ENCODE peak calls at places on chromosomes 11 and 22, in five cellular contexts. Y is stomach, U is lung, P is AG10803, M is GM20000. C is an unnamed sample.

GRCh38 chr11:9151631-9152030 is 60.2 kb upstream of the SCUBE2 start:
- DNase-seq in Y (no peak), U (no peak), P (no peak), M (no peak), C (no peak)

GRCh38 chr11:134578807-134579708 is 167.0 kb upstream of the B3GAT1 start:
- DNase-seq in Y (no peak), U (peak; percentile 24), P (no peak), M (no peak), C (peak; percentile 49)

GRCh38 chr22:33803371-33803770 is 116.9 kb downstream of the LARGE1 start:
- DNase-seq in Y (no peak), U (no peak), P (peak; percentile 97), M (no peak), C (no peak)

GRCh38 chr11:93547028-93547427 is 3.8 kb upstream of the SMCO4 start:
- DNase-seq in Y (no peak), U (no peak), P (no peak), M (no peak), C (no peak)

GRCh38 chr11:35662061-35662648 is 420 bp upstream of the TRIM44 start:
- DNase-seq in Y (no peak), U (no peak), P (no peak), M (peak; percentile 38), C (peak; percentile 34)

GRCh38 chr11:44444770-44445321 is 120.6 kb upstream of the CD82 start:
- DNase-seq in Y (no peak), U (no peak), P (no peak), M (no peak), C (no peak)

GRCh38 chr11:119218141-119218878 is 12.2 kb downstream of the CBL start:
- DNase-seq in Y (no peak), U (no peak), P (peak; percentile 91), M (no peak), C (no peak)

GRCh38 chr22:26631282-26631681 is 9.5 kb downstream of the CRYBA4 start:
- DNase-seq in Y (no peak), U (no peak), P (no peak), M (no peak), C (no peak)

GRCh38 chr11:128205796-128206195 is 381.6 kb downstream of the ETS1 start:
- DNase-seq in Y (no peak), U (no peak), P (no peak), M (no peak), C (no peak)

GRCh38 chr11:31926816-31927528 is 115.8 kb upstream of the PAX6 start:
- DNase-seq in Y (no peak), U (no peak), P (no peak), M (no peak), C (no peak)

GRCh38 chr22:21754523-21755128 is 19.0 kb upstream of the YPEL1 start:
- DNase-seq in Y (peak; percentile 66), U (no peak), P (peak; percentile 8), M (no peak), C (no peak)

GRCh38 chr11:64357904-64358535 is 942 bp upstream of the RPS6KA4 start:
- DNase-seq in Y (peak; percentile 69), U (no peak), P (no peak), M (peak; percentile 44), C (peak; percentile 32)

GRCh38 chr22:42249831-42250230 is 20.6 kb downstream of the TCF20 start:
- DNase-seq in Y (no peak), U (no peak), P (no peak), M (no peak), C (no peak)

GRCh38 chr11:2881076-2881973 is 4.2 kb downstream of the CDKN1C start:
- DNase-seq in Y (no peak), U (no peak), P (no peak), M (no peak), C (no peak)

GRCh38 chr22:41487037-41487963 is 18.4 kb downstream of the ACO2 start:
- DNase-seq in Y (no peak), U (no peak), P (no peak), M (no peak), C (no peak)

GRCh38 chr11:27471588-27472397 is 797 bp downstream of the LGR4 start:
- DNase-seq in Y (peak; percentile 49), U (no peak), P (no peak), M (peak; percentile 63), C (peak; percentile 60)

GRCh38 chr11:105466582-105467228 is 143.2 kb upstream of the GRIA4 start:
- DNase-seq in Y (no peak), U (no peak), P (peak; percentile 6), M (no peak), C (no peak)

GRCh38 chr11:2077061-2077802 is 62.0 kb downstream of the IGF2 start:
- DNase-seq in Y (peak; percentile 21), U (no peak), P (peak; percentile 55), M (no peak), C (no peak)

GRCh38 chr22:49975543-49976389 is 15.2 kb downstream of the PIM3 start:
- DNase-seq in Y (peak; percentile 23), U (peak; percentile 27), P (peak; percentile 24), M (peak; percentile 75), C (peak; percentile 81)

GRCh38 chr11:72724851-72725730 is 27.1 kb downstream of the ARAP1 start:
- DNase-seq in Y (peak; percentile 81), U (peak; percentile 73), P (peak; percentile 79), M (peak; percentile 83), C (peak; percentile 83)

GRCh38 chr11:78949976-78950690 is 375.5 kb upstream of the NARS2 start:
- DNase-seq in Y (no peak), U (no peak), P (no peak), M (no peak), C (no peak)

GRCh38 chr11:34454308-34455032 is 15.7 kb downstream of the CAT start:
- DNase-seq in Y (no peak), U (no peak), P (no peak), M (no peak), C (no peak)

GRCh38 chr22:23525510-23525909 is 54.6 kb downstream of the IGLL1 start:
- DNase-seq in Y (no peak), U (no peak), P (no peak), M (no peak), C (no peak)

GRCh38 chr22:30224161-30224857 is 22.2 kb downstream of the LIF start:
- DNase-seq in Y (no peak), U (no peak), P (no peak), M (peak; percentile 59), C (peak; percentile 66)

GRCh38 chr22:24550028-24550901 is 4.7 kb downstream of the GUCD1 start:
- DNase-seq in Y (peak; percentile 83), U (no peak), P (no peak), M (no peak), C (no peak)

GRCh38 chr11:69718147-69718546 is 14.3 kb upstream of the FGF19 start:
- DNase-seq in Y (no peak), U (no peak), P (no peak), M (peak; percentile 67), C (peak; percentile 83)

GRCh38 chr11:35257287-35257686 is 118.3 kb downstream of the CD44 start:
- DNase-seq in Y (no peak), U (no peak), P (no peak), M (peak; percentile 72), C (peak; percentile 69)

GRCh38 chr11:34825670-34826383 is 90.4 kb downstream of the APIP start:
- DNase-seq in Y (peak; percentile 67), U (peak; percentile 51), P (no peak), M (no peak), C (no peak)

GRCh38 chr22:19108807-19109197 is 13.4 kb downstream of the DGCR2 start:
- DNase-seq in Y (no peak), U (no peak), P (no peak), M (no peak), C (no peak)

GRCh38 chr22:19107730-19108074 is 14.5 kb downstream of the DGCR2 start:
- DNase-seq in Y (no peak), U (no peak), P (no peak), M (no peak), C (no peak)

GRCh38 chr22:19105867-19106802 is 16.1 kb downstream of the DGCR2 start:
- DNase-seq in Y (no peak), U (no peak), P (no peak), M (no peak), C (no peak)

GRCh38 chr22:19105456-19105855 is 16.8 kb downstream of the DGCR2 start:
- DNase-seq in Y (no peak), U (no peak), P (no peak), M (no peak), C (no peak)

DNA sequence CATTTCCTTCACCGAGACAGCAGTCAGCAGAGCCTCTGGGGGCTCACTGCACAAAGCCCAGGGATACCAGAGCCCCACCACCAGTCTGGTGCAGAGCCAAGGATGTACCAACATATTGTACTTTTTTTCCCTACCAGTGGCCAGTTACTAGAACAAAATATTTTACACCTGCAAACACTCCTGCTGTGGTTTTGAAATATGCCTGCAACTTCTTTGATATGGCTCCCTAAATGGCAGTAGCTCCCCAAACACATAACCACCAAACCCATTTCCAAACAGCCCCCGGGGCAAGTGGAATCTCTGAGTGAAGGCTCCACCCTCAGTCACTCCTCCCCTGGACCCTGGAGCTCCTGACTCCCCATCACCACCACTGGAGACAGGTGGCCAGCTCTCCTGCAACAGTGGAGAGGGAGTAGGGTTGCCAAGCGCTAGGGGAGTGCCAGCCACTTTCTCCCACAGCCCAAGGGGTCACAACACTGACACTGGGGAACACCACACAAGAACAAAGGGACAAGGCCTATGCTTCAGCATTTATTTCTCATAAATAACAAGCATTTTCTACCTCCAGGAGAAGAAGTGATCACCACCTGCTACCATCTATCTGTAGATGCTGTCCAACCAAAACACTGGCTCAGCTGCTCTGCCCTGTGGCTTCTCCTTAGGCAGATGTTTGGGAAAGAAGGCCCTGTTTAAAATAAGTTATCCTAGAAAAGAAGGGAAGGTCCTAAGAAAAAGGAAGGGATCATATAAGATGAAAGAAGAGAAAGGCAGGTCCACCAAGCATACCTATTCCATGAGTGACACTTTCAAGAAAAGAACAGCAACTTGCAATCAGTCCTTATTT is 15.1 kb downstream of the DGCR2 start:
- DNase-seq in Y (no peak), U (no peak), P (no peak), M (no peak), C (no peak)
- TF ChIP-seq CTCF in Y (no peak), U (no peak), P (no peak), M (no peak), C (no peak)

DNA sequence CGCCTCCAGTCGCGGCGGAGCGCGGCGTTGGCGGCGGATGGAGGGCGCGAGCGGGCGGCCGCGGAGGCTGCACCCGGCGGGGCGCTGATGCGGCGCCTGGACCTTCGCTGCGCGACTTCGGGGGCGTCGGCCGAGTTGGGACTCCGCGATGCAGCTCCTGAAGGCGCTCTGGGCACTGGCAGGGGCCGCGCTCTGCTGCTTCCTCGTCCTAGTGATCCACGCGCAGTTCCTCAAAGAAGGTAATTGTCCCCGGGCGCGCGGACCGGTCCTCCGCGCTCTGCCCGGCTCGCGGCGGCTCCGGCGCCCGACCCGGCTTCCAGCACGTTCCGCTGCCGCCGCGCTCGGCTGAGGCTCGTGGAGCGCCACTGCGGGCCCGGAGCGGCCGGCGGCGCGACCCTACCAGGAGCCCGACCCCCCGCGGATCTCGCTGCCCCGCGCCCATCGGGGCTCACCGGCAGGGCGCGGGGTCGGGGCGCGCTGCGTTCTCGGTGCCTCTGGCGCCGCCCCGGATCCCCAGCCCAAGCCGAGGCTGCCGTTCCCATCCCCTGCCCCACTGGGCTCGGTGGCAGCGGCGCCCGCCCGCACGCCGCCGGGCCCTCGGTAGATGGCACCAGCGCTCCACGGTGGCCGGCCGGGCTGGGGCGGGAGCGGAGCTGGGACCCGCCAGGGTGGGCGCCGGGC is 1251.2 kb downstream of the BRD1 start:
- DNase-seq in Y (no peak), U (no peak), P (peak; percentile 25), M (peak; percentile 61), C (no peak)
- TF ChIP-seq CTCF in Y (no peak), U (no peak), P (peak; percentile 23), M (no peak), C (no peak)

GRCh38 chr22:39384750-39385480 is 14.7 kb upstream of the TAB1 start:
- DNase-seq in Y (no peak), U (no peak), P (no peak), M (no peak), C (no peak)
- TF ChIP-seq CTCF in Y (no peak), U (no peak), P (peak; percentile 25), M (no peak), C (peak; percentile 9)

GRCh38 chr11:67633758-67634365 is 4.1 kb upstream of the NUDT8 start:
- DNase-seq in Y (no peak), U (no peak), P (no peak), M (no peak), C (no peak)
- TF ChIP-seq CTCF in Y (no peak), U (no peak), P (no peak), M (no peak), C (no peak)